ENCODE peak calls at places on chromosomes 4 and X, in ten cellular contexts. One of them, this sample, is unnamed.

GRCh38 chrX:131058136-131058868 is at the start of gene ARHGAP36:
- DNase-seq in right lobe of liver: no peak
- DNase-seq in MG63: no peak
- DNase-seq in naive thymus-derived CD4-positive, alpha-beta T cell: no peak
- DNase-seq in CD4-positive, alpha-beta memory T cell: no peak
- DNase-seq in suprapubic skin: no peak
- DNase-seq in heart right ventricle: no peak
- DNase-seq in astrocyte: no peak
- DNase-seq in IMR-90: no peak
- DNase-seq in fibroblast of lung: no peak
- DNase-seq in this sample: no peak

GRCh38 chr4:2256156-2256731 is 5.7 kb downstream of the MXD4 start:
- DNase-seq in right lobe of liver: peak; percentile 53
- DNase-seq in MG63: no peak
- DNase-seq in naive thymus-derived CD4-positive, alpha-beta T cell: no peak
- DNase-seq in CD4-positive, alpha-beta memory T cell: no peak
- DNase-seq in suprapubic skin: peak; percentile 60
- DNase-seq in heart right ventricle: peak; percentile 35
- DNase-seq in astrocyte: no peak
- DNase-seq in IMR-90: no peak
- DNase-seq in fibroblast of lung: no peak
- DNase-seq in this sample: no peak

GRCh38 chr4:168917150-168917779 is 92.8 kb downstream of the CBR4 start:
- DNase-seq in right lobe of liver: no peak
- DNase-seq in MG63: no peak
- DNase-seq in naive thymus-derived CD4-positive, alpha-beta T cell: no peak
- DNase-seq in CD4-positive, alpha-beta memory T cell: no peak
- DNase-seq in suprapubic skin: no peak
- DNase-seq in heart right ventricle: no peak
- DNase-seq in astrocyte: peak; percentile 16
- DNase-seq in IMR-90: peak; percentile 54
- DNase-seq in fibroblast of lung: peak; percentile 29
- DNase-seq in this sample: peak; percentile 27

GRCh38 chrX:132748268-132748667 is 210.2 kb downstream of the HS6ST2 start:
- DNase-seq in right lobe of liver: no peak
- DNase-seq in MG63: no peak
- DNase-seq in naive thymus-derived CD4-positive, alpha-beta T cell: no peak
- DNase-seq in CD4-positive, alpha-beta memory T cell: no peak
- DNase-seq in suprapubic skin: no peak
- DNase-seq in heart right ventricle: no peak
- DNase-seq in astrocyte: no peak
- DNase-seq in IMR-90: no peak
- DNase-seq in fibroblast of lung: no peak
- DNase-seq in this sample: no peak

GRCh38 chr4:11748169-11748872 is 319.6 kb upstream of the HS3ST1 start:
- DNase-seq in right lobe of liver: no peak
- DNase-seq in MG63: peak; percentile 65
- DNase-seq in naive thymus-derived CD4-positive, alpha-beta T cell: no peak
- DNase-seq in CD4-positive, alpha-beta memory T cell: no peak
- DNase-seq in suprapubic skin: no peak
- DNase-seq in heart right ventricle: no peak
- DNase-seq in astrocyte: peak; percentile 85
- DNase-seq in IMR-90: peak; percentile 87
- DNase-seq in fibroblast of lung: peak; percentile 89
- DNase-seq in this sample: no peak

GRCh38 chr4:8504279-8505007 is 63.9 kb downstream of the TRMT44 start:
- DNase-seq in right lobe of liver: no peak
- DNase-seq in MG63: no peak
- DNase-seq in naive thymus-derived CD4-positive, alpha-beta T cell: no peak
- DNase-seq in CD4-positive, alpha-beta memory T cell: no peak
- DNase-seq in suprapubic skin: no peak
- DNase-seq in heart right ventricle: no peak
- DNase-seq in astrocyte: no peak
- DNase-seq in IMR-90: no peak
- DNase-seq in fibroblast of lung: no peak
- DNase-seq in this sample: no peak

GRCh38 chr4:44017422-44017739 is 431.2 kb downstream of the KCTD8 start:
- DNase-seq in right lobe of liver: no peak
- DNase-seq in MG63: no peak
- DNase-seq in naive thymus-derived CD4-positive, alpha-beta T cell: no peak
- DNase-seq in CD4-positive, alpha-beta memory T cell: no peak
- DNase-seq in suprapubic skin: no peak
- DNase-seq in heart right ventricle: no peak
- DNase-seq in astrocyte: no peak
- DNase-seq in IMR-90: no peak
- DNase-seq in fibroblast of lung: no peak
- DNase-seq in this sample: no peak

GRCh38 chrX:19958530-19959486 is 32.1 kb downstream of the BCLAF3 start:
- DNase-seq in right lobe of liver: no peak
- DNase-seq in MG63: peak; percentile 0
- DNase-seq in naive thymus-derived CD4-positive, alpha-beta T cell: no peak
- DNase-seq in CD4-positive, alpha-beta memory T cell: no peak
- DNase-seq in suprapubic skin: no peak
- DNase-seq in heart right ventricle: no peak
- DNase-seq in astrocyte: no peak
- DNase-seq in IMR-90: peak; percentile 4
- DNase-seq in fibroblast of lung: peak; percentile 1
- DNase-seq in this sample: no peak

GRCh38 chr4:150145950-150146340 is 67.7 kb downstream of the DCLK2 start:
- DNase-seq in right lobe of liver: no peak
- DNase-seq in MG63: no peak
- DNase-seq in naive thymus-derived CD4-positive, alpha-beta T cell: no peak
- DNase-seq in CD4-positive, alpha-beta memory T cell: no peak
- DNase-seq in suprapubic skin: no peak
- DNase-seq in heart right ventricle: no peak
- DNase-seq in astrocyte: peak; percentile 53
- DNase-seq in IMR-90: peak; percentile 47
- DNase-seq in fibroblast of lung: peak; percentile 66
- DNase-seq in this sample: no peak

GRCh38 chrX:12548746-12549145 is 242.5 kb upstream of the PRPS2 start:
- DNase-seq in right lobe of liver: no peak
- DNase-seq in MG63: no peak
- DNase-seq in naive thymus-derived CD4-positive, alpha-beta T cell: no peak
- DNase-seq in CD4-positive, alpha-beta memory T cell: no peak
- DNase-seq in suprapubic skin: no peak
- DNase-seq in heart right ventricle: peak; percentile 6
- DNase-seq in astrocyte: no peak
- DNase-seq in IMR-90: peak; percentile 17
- DNase-seq in fibroblast of lung: peak; percentile 12
- DNase-seq in this sample: no peak

GRCh38 chrX:118259213-118259612 is 86.7 kb upstream of the WDR44 start:
- DNase-seq in right lobe of liver: no peak
- DNase-seq in MG63: no peak
- DNase-seq in naive thymus-derived CD4-positive, alpha-beta T cell: no peak
- DNase-seq in CD4-positive, alpha-beta memory T cell: no peak
- DNase-seq in suprapubic skin: no peak
- DNase-seq in heart right ventricle: no peak
- DNase-seq in astrocyte: no peak
- DNase-seq in IMR-90: no peak
- DNase-seq in fibroblast of lung: no peak
- DNase-seq in this sample: no peak

GRCh38 chrX:44428989-44429627 is 85.6 kb upstream of the EFHC2 start:
- DNase-seq in right lobe of liver: no peak
- DNase-seq in MG63: no peak
- DNase-seq in naive thymus-derived CD4-positive, alpha-beta T cell: no peak
- DNase-seq in CD4-positive, alpha-beta memory T cell: no peak
- DNase-seq in suprapubic skin: no peak
- DNase-seq in heart right ventricle: no peak
- DNase-seq in astrocyte: no peak
- DNase-seq in IMR-90: no peak
- DNase-seq in fibroblast of lung: no peak
- DNase-seq in this sample: no peak

GRCh38 chr4:113452868-113453620 is 308.5 kb downstream of the CAMK2D start:
- DNase-seq in right lobe of liver: no peak
- DNase-seq in MG63: no peak
- DNase-seq in naive thymus-derived CD4-positive, alpha-beta T cell: no peak
- DNase-seq in CD4-positive, alpha-beta memory T cell: no peak
- DNase-seq in suprapubic skin: no peak
- DNase-seq in heart right ventricle: peak; percentile 55
- DNase-seq in astrocyte: peak; percentile 89
- DNase-seq in IMR-90: peak; percentile 79
- DNase-seq in fibroblast of lung: peak; percentile 92
- DNase-seq in this sample: peak; percentile 64

GRCh38 chr4:8705161-8706145 is 112.9 kb downstream of the CPZ start:
- DNase-seq in right lobe of liver: no peak
- DNase-seq in MG63: no peak
- DNase-seq in naive thymus-derived CD4-positive, alpha-beta T cell: no peak
- DNase-seq in CD4-positive, alpha-beta memory T cell: no peak
- DNase-seq in suprapubic skin: peak; percentile 41
- DNase-seq in heart right ventricle: no peak
- DNase-seq in astrocyte: no peak
- DNase-seq in IMR-90: no peak
- DNase-seq in fibroblast of lung: no peak
- DNase-seq in this sample: no peak

GRCh38 chrX:133297284-133297683 is 79.1 kb upstream of the TFDP3 start:
- DNase-seq in right lobe of liver: no peak
- DNase-seq in MG63: peak; percentile 72
- DNase-seq in naive thymus-derived CD4-positive, alpha-beta T cell: no peak
- DNase-seq in CD4-positive, alpha-beta memory T cell: no peak
- DNase-seq in suprapubic skin: no peak
- DNase-seq in heart right ventricle: no peak
- DNase-seq in astrocyte: peak; percentile 87
- DNase-seq in IMR-90: peak; percentile 75
- DNase-seq in fibroblast of lung: peak; percentile 90
- DNase-seq in this sample: no peak

GRCh38 chr4:1206299-1207156 is 34.1 kb upstream of the SPON2 start:
- DNase-seq in right lobe of liver: no peak
- DNase-seq in MG63: no peak
- DNase-seq in naive thymus-derived CD4-positive, alpha-beta T cell: no peak
- DNase-seq in CD4-positive, alpha-beta memory T cell: no peak
- DNase-seq in suprapubic skin: no peak
- DNase-seq in heart right ventricle: no peak
- DNase-seq in astrocyte: no peak
- DNase-seq in IMR-90: no peak
- DNase-seq in fibroblast of lung: no peak
- DNase-seq in this sample: no peak

GRCh38 chr4:183158062-183158461 is 59.0 kb downstream of the WWC2 start:
- DNase-seq in right lobe of liver: no peak
- DNase-seq in MG63: no peak
- DNase-seq in naive thymus-derived CD4-positive, alpha-beta T cell: no peak
- DNase-seq in CD4-positive, alpha-beta memory T cell: no peak
- DNase-seq in suprapubic skin: no peak
- DNase-seq in heart right ventricle: no peak
- DNase-seq in astrocyte: peak; percentile 68
- DNase-seq in IMR-90: peak; percentile 90
- DNase-seq in fibroblast of lung: peak; percentile 75
- DNase-seq in this sample: no peak

GRCh38 chr4:139665690-139666529 is at the start of gene MGST2:
- DNase-seq in right lobe of liver: peak; percentile 94
- DNase-seq in MG63: peak; percentile 74
- DNase-seq in naive thymus-derived CD4-positive, alpha-beta T cell: no peak
- DNase-seq in CD4-positive, alpha-beta memory T cell: peak; percentile 36
- DNase-seq in suprapubic skin: peak; percentile 84
- DNase-seq in heart right ventricle: peak; percentile 85
- DNase-seq in astrocyte: peak; percentile 80
- DNase-seq in IMR-90: peak; percentile 79
- DNase-seq in fibroblast of lung: peak; percentile 80
- DNase-seq in this sample: no peak

DNA sequence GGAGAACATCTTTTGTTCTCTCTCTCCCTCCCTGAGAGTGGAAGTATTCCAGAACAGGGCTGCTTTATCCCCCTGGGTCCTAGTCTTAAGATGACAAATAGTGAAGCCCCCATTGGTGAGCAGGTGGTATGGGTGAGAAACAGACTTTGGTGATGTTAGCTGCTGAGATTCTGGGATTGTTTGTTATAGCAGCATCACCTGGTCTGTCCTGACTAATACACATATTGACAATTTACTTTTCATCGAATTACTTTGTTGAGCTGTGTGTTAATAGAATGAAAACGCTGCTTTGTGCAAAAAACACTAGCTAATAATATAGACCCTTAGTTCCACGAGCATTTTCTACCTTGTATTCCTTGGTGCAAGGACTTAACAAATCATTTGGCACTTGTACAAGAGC is 133.5 kb downstream of the ASMT start:
- DNase-seq in right lobe of liver: no peak
- DNase-seq in MG63: no peak
- DNase-seq in naive thymus-derived CD4-positive, alpha-beta T cell: no peak
- DNase-seq in CD4-positive, alpha-beta memory T cell: no peak
- DNase-seq in suprapubic skin: no peak
- DNase-seq in heart right ventricle: no peak
- DNase-seq in astrocyte: no peak
- DNase-seq in IMR-90: no peak
- DNase-seq in fibroblast of lung: no peak
- DNase-seq in this sample: no peak
- H3K9me3 ChIP-seq in right lobe of liver: no peaks in the 10 kb centered on the region
- H3K9me3 ChIP-seq in MG63: peaks cover 8% of the 10 kb centered on the region
- H3K9me3 ChIP-seq in naive thymus-derived CD4-positive, alpha-beta T cell: no peaks in the 10 kb centered on the region
- H3K9me3 ChIP-seq in CD4-positive, alpha-beta memory T cell: no peaks in the 10 kb centered on the region
- H3K9me3 ChIP-seq in suprapubic skin: peaks cover 3% of the 10 kb centered on the region
- H3K9me3 ChIP-seq in heart right ventricle: no peaks in the 10 kb centered on the region
- H3K9me3 ChIP-seq in astrocyte: no peaks in the 10 kb centered on the region
- H3K9me3 ChIP-seq in IMR-90: peaks cover 23% of the 10 kb centered on the region
- H3K9me3 ChIP-seq in fibroblast of lung: no peaks in the 10 kb centered on the region
- H3K9me3 ChIP-seq in this sample: no peaks in the 10 kb centered on the region

GRCh38 chrX:154600962-154601374 is 16.0 kb downstream of the CTAG1A start:
- DNase-seq in right lobe of liver: no peak
- DNase-seq in MG63: peak; percentile 64
- DNase-seq in naive thymus-derived CD4-positive, alpha-beta T cell: no peak
- DNase-seq in CD4-positive, alpha-beta memory T cell: no peak
- DNase-seq in suprapubic skin: no peak
- DNase-seq in heart right ventricle: no peak
- DNase-seq in astrocyte: peak; percentile 81
- DNase-seq in IMR-90: no peak
- DNase-seq in fibroblast of lung: peak; percentile 84
- DNase-seq in this sample: no peak
- H3K9me3 ChIP-seq in right lobe of liver: no peaks in the 10 kb centered on the region
- H3K9me3 ChIP-seq in MG63: no peaks in the 10 kb centered on the region
- H3K9me3 ChIP-seq in naive thymus-derived CD4-positive, alpha-beta T cell: no peaks in the 10 kb centered on the region
- H3K9me3 ChIP-seq in CD4-positive, alpha-beta memory T cell: no peaks in the 10 kb centered on the region
- H3K9me3 ChIP-seq in suprapubic skin: no peaks in the 10 kb centered on the region
- H3K9me3 ChIP-seq in heart right ventricle: no peaks in the 10 kb centered on the region
- H3K9me3 ChIP-seq in astrocyte: no peaks in the 10 kb centered on the region
- H3K9me3 ChIP-seq in IMR-90: peaks cover 5% of the 10 kb centered on the region
- H3K9me3 ChIP-seq in fibroblast of lung: no peaks in the 10 kb centered on the region
- H3K9me3 ChIP-seq in this sample: no peaks in the 10 kb centered on the region

GRCh38 chr4:31298737-31299136 is 578.6 kb downstream of the PCDH7 start:
- DNase-seq in right lobe of liver: no peak
- DNase-seq in MG63: no peak
- DNase-seq in naive thymus-derived CD4-positive, alpha-beta T cell: no peak
- DNase-seq in CD4-positive, alpha-beta memory T cell: no peak
- DNase-seq in suprapubic skin: no peak
- DNase-seq in heart right ventricle: no peak
- DNase-seq in astrocyte: no peak
- DNase-seq in IMR-90: no peak
- DNase-seq in fibroblast of lung: no peak
- DNase-seq in this sample: no peak
- H3K9me3 ChIP-seq in right lobe of liver: no peaks in the 10 kb centered on the region
- H3K9me3 ChIP-seq in MG63: no peaks in the 10 kb centered on the region
- H3K9me3 ChIP-seq in naive thymus-derived CD4-positive, alpha-beta T cell: no peaks in the 10 kb centered on the region
- H3K9me3 ChIP-seq in CD4-positive, alpha-beta memory T cell: no peaks in the 10 kb centered on the region
- H3K9me3 ChIP-seq in suprapubic skin: no peaks in the 10 kb centered on the region
- H3K9me3 ChIP-seq in heart right ventricle: no peaks in the 10 kb centered on the region
- H3K9me3 ChIP-seq in astrocyte: no peaks in the 10 kb centered on the region
- H3K9me3 ChIP-seq in IMR-90: no peaks in the 10 kb centered on the region
- H3K9me3 ChIP-seq in fibroblast of lung: no peaks in the 10 kb centered on the region
- H3K9me3 ChIP-seq in this sample: no peaks in the 10 kb centered on the region

DNA sequence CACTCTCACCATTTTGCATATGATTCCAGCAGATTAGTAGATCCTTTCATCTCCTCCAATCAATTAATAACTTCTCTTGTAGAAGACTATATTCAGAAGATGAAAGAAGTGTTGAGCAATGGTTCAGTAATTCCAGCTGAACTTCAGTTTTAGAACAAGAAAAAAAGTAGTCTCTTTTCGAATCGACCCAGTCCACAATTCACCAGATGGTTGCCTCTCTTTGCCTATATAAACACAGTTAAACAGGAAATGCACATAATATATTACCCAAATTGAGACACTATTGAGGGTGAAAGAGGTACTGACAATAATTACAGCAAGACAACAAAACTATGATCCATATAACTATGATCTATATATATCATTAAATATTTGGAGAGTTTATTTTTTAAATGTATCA is 16.8 kb upstream of the FAM241A start:
- DNase-seq in right lobe of liver: no peak
- DNase-seq in MG63: no peak
- DNase-seq in naive thymus-derived CD4-positive, alpha-beta T cell: no peak
- DNase-seq in CD4-positive, alpha-beta memory T cell: no peak
- DNase-seq in suprapubic skin: no peak
- DNase-seq in heart right ventricle: no peak
- DNase-seq in astrocyte: no peak
- DNase-seq in IMR-90: no peak
- DNase-seq in fibroblast of lung: no peak
- DNase-seq in this sample: no peak
- H3K9me3 ChIP-seq in right lobe of liver: no peaks in the 10 kb centered on the region
- H3K9me3 ChIP-seq in MG63: no peaks in the 10 kb centered on the region
- H3K9me3 ChIP-seq in naive thymus-derived CD4-positive, alpha-beta T cell: no peaks in the 10 kb centered on the region
- H3K9me3 ChIP-seq in CD4-positive, alpha-beta memory T cell: no peaks in the 10 kb centered on the region
- H3K9me3 ChIP-seq in suprapubic skin: no peaks in the 10 kb centered on the region
- H3K9me3 ChIP-seq in heart right ventricle: no peaks in the 10 kb centered on the region
- H3K9me3 ChIP-seq in astrocyte: no peaks in the 10 kb centered on the region
- H3K9me3 ChIP-seq in IMR-90: no peaks in the 10 kb centered on the region
- H3K9me3 ChIP-seq in fibroblast of lung: no peaks in the 10 kb centered on the region
- H3K9me3 ChIP-seq in this sample: no peaks in the 10 kb centered on the region

This sample was measured in iPS DF 6.9.